ENCODE peak calls at places on chromosomes 11 and 22, in eight cellular contexts. W is NCI-H1092; Z is H54; C is naive thymus-derived CD4-positive, alpha-beta T cell; O is cerebellum; B is ACHN; I is MM.1S; A is adipocyte. Q is an unnamed sample.

GRCh38 chr22:33635766-33636165 is 284.5 kb downstream of the LARGE1 start:
- DNase-seq in A (no peak), I (no peak), W (no peak), B (no peak), Z (no peak), O (no peak), C (no peak), Q (no peak)

GRCh38 chr11:44978961-44979331 is 28.3 kb upstream of the TP53I11 start:
- DNase-seq in Z (no peak), C (no peak), B (no peak), I (no peak), A (no peak), W (peak; percentile 96), O (no peak), Q (no peak)

GRCh38 chr11:20060180-20060579 is 100.1 kb downstream of the DBX1 start:
- DNase-seq in Z (no peak), A (no peak), B (no peak), W (no peak), O (no peak), I (no peak), C (no peak), Q (no peak)

GRCh38 chr22:48173061-48173849 is 1410.8 kb downstream of the TBC1D22A start:
- DNase-seq in B (no peak), W (no peak), O (peak; percentile 86), Z (no peak), C (no peak), A (no peak), I (no peak), Q (no peak)

GRCh38 chr11:848380-848931 is 5.8 kb downstream of the TSPAN4 start:
- DNase-seq in A (peak; percentile 64), I (peak; percentile 49), Z (peak; percentile 82), C (peak; percentile 52), W (peak; percentile 34), O (peak; percentile 76), B (no peak), Q (peak; percentile 58)

GRCh38 chr11:120208777-120209176 is 2.1 kb upstream of the OAF start:
- DNase-seq in B (no peak), W (no peak), A (peak; percentile 52), C (no peak), I (no peak), O (no peak), Z (peak; percentile 64), Q (no peak)

GRCh38 chr11:655036-655726 is 18.1 kb downstream of the DRD4 start:
- DNase-seq in O (no peak), B (peak; percentile 90), I (no peak), W (no peak), C (no peak), Z (no peak), A (no peak), Q (no peak)

GRCh38 chr11:70242885-70243284 is 27.6 kb upstream of the PPFIA1 start:
- DNase-seq in Z (no peak), W (no peak), A (no peak), C (no peak), O (no peak), B (no peak), I (no peak), Q (no peak)

GRCh38 chr11:118152552-118153471 is at the start of gene SCN4B:
- DNase-seq in B (peak; percentile 60), W (no peak), A (peak; percentile 77), I (no peak), C (no peak), Z (no peak), O (peak; percentile 86), Q (no peak)

GRCh38 chr11:10076458-10077141 is 217.4 kb downstream of the SBF2 start:
- DNase-seq in I (peak; percentile 39), B (peak; percentile 27), W (no peak), Z (no peak), C (no peak), A (peak; percentile 48), O (peak; percentile 2), Q (peak; percentile 66)

GRCh38 chr11:33258631-33259184 is 1.5 kb downstream of the HIPK3 start:
- DNase-seq in A (no peak), O (no peak), W (no peak), I (peak; percentile 51), B (no peak), Z (no peak), C (no peak), Q (no peak)

GRCh38 chr11:45392154-45392553 is 106.0 kb upstream of the SYT13 start:
- DNase-seq in O (no peak), W (no peak), C (no peak), B (no peak), A (no peak), Z (no peak), I (no peak), Q (no peak)

GRCh38 chr11:69848196-69848595 is 29.0 kb upstream of the FGF3 start:
- DNase-seq in B (no peak), A (peak; percentile 27), Z (no peak), C (no peak), I (no peak), O (no peak), W (no peak), Q (no peak)

GRCh38 chr11:62132689-62133293 is 9.0 kb downstream of the INCENP start:
- DNase-seq in O (no peak), I (no peak), C (no peak), W (no peak), B (no peak), A (no peak), Z (no peak), Q (no peak)

GRCh38 chr11:14417186-14417585 is 58.2 kb upstream of the RRAS2 start:
- DNase-seq in C (no peak), O (no peak), A (peak; percentile 14), B (no peak), Z (no peak), W (no peak), I (no peak), Q (no peak)

GRCh38 chr11:119434531-119435330 is 11.8 kb upstream of the THY1 start:
- DNase-seq in B (no peak), W (no peak), C (no peak), Z (no peak), A (no peak), I (no peak), O (no peak), Q (no peak)

GRCh38 chr11:44760917-44761545 is 34.3 kb downstream of the TSPAN18 start:
- DNase-seq in W (no peak), I (no peak), A (peak; percentile 78), C (no peak), B (peak; percentile 63), O (no peak), Z (peak; percentile 69), Q (no peak)

GRCh38 chr22:27372969-27373670 is 428.4 kb downstream of the MN1 start:
- DNase-seq in Z (no peak), W (no peak), I (no peak), B (no peak), C (no peak), A (no peak), O (no peak), Q (peak; percentile 1)

GRCh38 chr11:20672575-20672974 is 3.2 kb downstream of the NELL1 start:
- DNase-seq in B (peak; percentile 12), Z (no peak), C (no peak), A (peak; percentile 4), W (no peak), I (peak; percentile 23), O (no peak), Q (peak; percentile 16)

GRCh38 chr11:9990221-9990973 is 303.6 kb downstream of the SBF2 start:
- DNase-seq in Z (no peak), A (no peak), B (no peak), C (no peak), W (no peak), I (no peak), O (no peak), Q (no peak)

GRCh38 chr11:96715208-96715607 is 325.4 kb downstream of the JRKL start:
- DNase-seq in I (no peak), A (no peak), W (no peak), Z (no peak), B (no peak), C (no peak), O (no peak), Q (no peak)

GRCh38 chr22:41579297-41579996 is 10.2 kb downstream of the PMM1 start:
- DNase-seq in Z (no peak), A (no peak), I (no peak), W (no peak), O (no peak), C (no peak), B (no peak), Q (no peak)

GRCh38 chr11:70176940-70177689 is 26.0 kb upstream of the FADD start:
- DNase-seq in O (no peak), A (peak; percentile 12), B (peak; percentile 8), I (peak; percentile 44), W (no peak), C (peak; percentile 33), Z (peak; percentile 88), Q (peak; percentile 38)

GRCh38 chr11:12316432-12316831 is 60.9 kb upstream of the PARVA start:
- DNase-seq in W (no peak), C (no peak), B (no peak), A (no peak), O (no peak), Z (no peak), I (no peak), Q (no peak)

GRCh38 chr22:50218153-50218995 is 17.6 kb downstream of the SELENOO start:
- DNase-seq in B (no peak), C (no peak), A (no peak), O (no peak), W (no peak), I (no peak), Z (no peak), Q (no peak)

GRCh38 chr11:66080055-66080817 is 10.2 kb downstream of the PACS1 start:
- DNase-seq in Z (peak; percentile 53), A (peak; percentile 93), O (no peak), I (no peak), C (no peak), W (no peak), B (peak; percentile 39), Q (no peak)

GRCh38 chr22:24803064-24803542 is 2.9 kb upstream of the SGSM1 start:
- DNase-seq in A (peak; percentile 55), Z (peak; percentile 46), B (peak; percentile 48), I (peak; percentile 32), O (peak; percentile 69), C (peak; percentile 16), W (no peak), Q (peak; percentile 35)

GRCh38 chr11:86722041-86722440 is 49.6 kb upstream of the ME3 start:
- DNase-seq in O (no peak), C (no peak), B (no peak), A (peak; percentile 66), I (no peak), Z (no peak), W (no peak), Q (no peak)

GRCh38 chr11:59875856-59876519 is 2.6 kb upstream of the OOSP3 start:
- DNase-seq in I (no peak), A (no peak), O (no peak), C (no peak), Z (no peak), W (no peak), B (no peak), Q (no peak)

GRCh38 chr22:24471570-24471969 is 23.6 kb upstream of the UPB1 start:
- DNase-seq in B (no peak), A (peak; percentile 18), C (no peak), W (no peak), Z (no peak), I (no peak), O (peak; percentile 70), Q (no peak)

GRCh38 chr22:27719535-27720227 is 81.9 kb downstream of the MN1 start:
- DNase-seq in W (no peak), A (no peak), Z (no peak), O (no peak), I (no peak), C (no peak), B (peak; percentile 9), Q (peak; percentile 1)

GRCh38 chr11:134207538-134208239 is 16.1 kb downstream of the NCAPD3 start:
- DNase-seq in C (peak; percentile 57), I (no peak), B (peak; percentile 25), Z (no peak), W (no peak), O (no peak), A (peak; percentile 43), Q (peak; percentile 46)

GRCh38 chr11:9280655-9281301 is 15.6 kb upstream of the DENND5A start:
- DNase-seq in O (no peak), Z (no peak), B (peak; percentile 19), I (peak; percentile 92), C (peak; percentile 77), W (no peak), A (peak; percentile 50), Q (peak; percentile 88)

GRCh38 chr11:131767421-131767820 is 397.0 kb downstream of the NTM start:
- DNase-seq in O (no peak), A (peak; percentile 6), B (no peak), Z (no peak), C (no peak), I (no peak), W (no peak), Q (no peak)